ENCODE peak calls at places on chromosomes 1 and 21, in seven cellular contexts. T, E, F, K, P, H and C are unnamed samples.
A peak's percentile ranks its signal among the peaks of the same experiment; 100 is the strongest.

GRCh38 chr1:150283260-150283659 is 906 bp downstream of the CIART start:
- DNase-seq in T (no peak), E (no peak), K (no peak), H (no peak), P (no peak), F (no peak), C (no peak)

GRCh38 chr21:33261635-33262034 is 4.5 kb upstream of the IL10RB start:
- DNase-seq in P (peak; percentile 57), F (no peak), E (no peak), T (no peak), H (peak; percentile 47), K (no peak), C (no peak)

GRCh38 chr21:28614816-28615215 is 377.9 kb downstream of the LTN1 start:
- DNase-seq in T (no peak), P (no peak), K (no peak), F (no peak), H (peak; percentile 17), E (no peak), C (no peak)

GRCh38 chr1:32066489-32066873 is 6.3 kb upstream of the TMEM39B start:
- DNase-seq in P (peak; percentile 35), K (peak; percentile 65), H (peak; percentile 92), E (peak; percentile 74), F (no peak), T (no peak), C (peak; percentile 96)

GRCh38 chr21:43921979-43922945 is 57.2 kb downstream of the AGPAT3 start:
- DNase-seq in T (peak; percentile 15), H (no peak), E (no peak), F (no peak), K (no peak), P (peak; percentile 72), C (no peak)

GRCh38 chr1:57848406-57848805 is 424.5 kb upstream of the DAB1 start:
- DNase-seq in F (no peak), T (no peak), K (no peak), H (peak; percentile 3), P (no peak), E (no peak), C (peak; percentile 64)

GRCh38 chr21:41947596-41948403 is 6.0 kb downstream of the C2CD2 start:
- DNase-seq in H (peak; percentile 55), E (peak; percentile 91), F (no peak), T (no peak), K (peak; percentile 56), P (no peak), C (no peak)

GRCh38 chr1:15692121-15692682 is 8.1 kb downstream of the PLEKHM2 start:
- DNase-seq in P (no peak), H (peak; percentile 26), E (no peak), K (no peak), F (no peak), T (no peak), C (no peak)

GRCh38 chr1:233022246-233022645 is 71.8 kb downstream of the NTPCR start:
- DNase-seq in T (no peak), F (no peak), K (no peak), H (no peak), P (no peak), E (no peak), C (no peak)

GRCh38 chr1:92184632-92185031 is 33.1 kb upstream of the C1orf146 start:
- DNase-seq in P (no peak), F (no peak), E (no peak), T (no peak), K (no peak), H (peak; percentile 59), C (peak; percentile 73)

GRCh38 chr1:107993920-107994319 is 28.9 kb upstream of the VAV3 start:
- DNase-seq in P (no peak), E (no peak), T (no peak), F (no peak), H (no peak), K (no peak), C (peak; percentile 32)

GRCh38 chr1:2173546-2174347 is 20.8 kb downstream of the FAAP20 start:
- DNase-seq in T (no peak), F (no peak), H (no peak), P (no peak), E (no peak), K (no peak), C (no peak)
- H3K4me3 ChIP-seq in T (no peak overlapping the region), F (no peak overlapping the region), H (no peak overlapping the region), P (no peak overlapping the region), E (no peak overlapping the region), K (no peak overlapping the region), C (no peak overlapping the region)

GRCh38 chr1:21321963-21322680 is 31.9 kb upstream of the ECE1 start:
- DNase-seq in E (no peak), T (no peak), F (no peak), P (no peak), K (no peak), H (no peak), C (no peak)
- TF ChIP-seq CTCF in E (no peak), T (peak; percentile 4), F (no peak), P (no peak), K (no peak), H (peak; percentile 29), C (peak; percentile 11)

GRCh38 chr1:212368073-212368484 is 46.6 kb downstream of the PACC1 start:
- DNase-seq in P (peak; percentile 80), K (no peak), H (peak; percentile 87), F (no peak), T (peak; percentile 73), E (peak; percentile 49), C (peak; percentile 80)

GRCh38 chr1:212367474-212368072 is 47.1 kb downstream of the PACC1 start:
- DNase-seq in K (no peak), E (no peak), P (no peak), F (no peak), H (no peak), T (no peak), C (no peak)

GRCh38 chr1:212359794-212360479 is 54.7 kb downstream of the PACC1 start:
- DNase-seq in K (no peak), T (no peak), P (no peak), H (no peak), F (no peak), E (no peak), C (no peak)

GRCh38 chr1:212366901-212367300 is 47.8 kb downstream of the PACC1 start:
- DNase-seq in K (no peak), H (peak; percentile 68), T (no peak), E (no peak), F (no peak), P (no peak), C (peak; percentile 17)

GRCh38 chr1:212364985-212365384 is 49.7 kb downstream of the PACC1 start:
- DNase-seq in F (no peak), T (no peak), E (no peak), H (no peak), K (no peak), P (no peak), C (no peak)
- H3K4me3 ChIP-seq in F (no peak overlapping the region), T (no peak overlapping the region), E (no peak overlapping the region), H (no peak overlapping the region), K (no peak overlapping the region), P (no peak overlapping the region), C (no peak overlapping the region)

GRCh38 chr1:5751833-5752714 is 240.2 kb downstream of the NPHP4 start:
- DNase-seq in F (no peak), E (no peak), K (no peak), P (no peak), T (no peak), H (no peak), C (no peak)
- TF ChIP-seq CTCF in F (no peak), E (no peak), K (no peak), P (no peak), T (no peak), H (no peak), C (peak; percentile 40)

GRCh38 chr21:45590726-45591618 is 48.7 kb upstream of the SLC19A1 start:
- DNase-seq in T (peak; percentile 51), F (no peak), K (peak; percentile 37), H (no peak), P (peak; percentile 40), E (no peak), C (no peak)
- H3K4me3 ChIP-seq in T (peak overlapping the region; percentile 45), F (no peak overlapping the region), K (peak overlapping the region; percentile 42), H (peak overlapping the region; percentile 44), P (peak overlapping the region; percentile 15), E (peak overlapping the region; percentile 19), C (no peak overlapping the region)

DNA sequence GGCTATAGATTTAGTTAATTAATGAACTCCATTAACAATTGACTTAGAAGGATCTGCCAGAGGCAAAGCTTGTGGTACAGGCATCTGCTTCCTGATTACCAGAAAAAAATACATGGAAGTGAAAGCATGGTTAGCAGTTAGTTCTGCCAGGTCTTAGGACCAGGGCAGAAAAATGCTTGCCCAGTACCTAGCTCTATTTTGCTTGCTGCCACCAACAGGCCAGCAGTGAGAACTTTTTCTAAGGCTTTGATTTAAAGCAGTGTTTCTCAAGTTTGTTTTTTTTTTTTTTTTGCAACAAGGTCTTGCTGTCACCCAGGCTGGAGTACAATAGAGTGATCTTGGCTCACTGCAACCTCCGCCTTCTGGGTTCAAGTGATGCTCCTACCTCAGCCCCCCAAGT is 16.4 kb upstream of the MTF1 start:
- DNase-seq in E (no peak), H (no peak), P (no peak), T (no peak), F (no peak), K (no peak), C (peak; percentile 57)
- TF ChIP-seq CTCF in E (no peak), H (no peak), P (no peak), T (peak; percentile 18), F (no peak), K (no peak), C (peak; percentile 53)

GRCh38 chr21:45364464-45365185 is 40.3 kb upstream of the COL18A1 start:
- DNase-seq in P (no peak), F (peak; percentile 50), H (peak; percentile 91), T (no peak), K (peak; percentile 62), E (peak; percentile 27), C (no peak)

GRCh38 chr21:45365608-45366241 is 39.2 kb upstream of the COL18A1 start:
- DNase-seq in T (no peak), E (no peak), P (no peak), K (no peak), H (peak; percentile 57), F (peak; percentile 38), C (peak; percentile 18)

GRCh38 chr21:45362748-45363145 is 42.2 kb upstream of the COL18A1 start:
- DNase-seq in F (peak; percentile 25), H (no peak), K (no peak), P (no peak), T (no peak), E (no peak), C (no peak)

GRCh38 chr21:45365186-45365607 is 39.8 kb upstream of the COL18A1 start:
- DNase-seq in E (no peak), F (peak; percentile 49), T (no peak), H (no peak), K (no peak), P (no peak), C (no peak)

DNA sequence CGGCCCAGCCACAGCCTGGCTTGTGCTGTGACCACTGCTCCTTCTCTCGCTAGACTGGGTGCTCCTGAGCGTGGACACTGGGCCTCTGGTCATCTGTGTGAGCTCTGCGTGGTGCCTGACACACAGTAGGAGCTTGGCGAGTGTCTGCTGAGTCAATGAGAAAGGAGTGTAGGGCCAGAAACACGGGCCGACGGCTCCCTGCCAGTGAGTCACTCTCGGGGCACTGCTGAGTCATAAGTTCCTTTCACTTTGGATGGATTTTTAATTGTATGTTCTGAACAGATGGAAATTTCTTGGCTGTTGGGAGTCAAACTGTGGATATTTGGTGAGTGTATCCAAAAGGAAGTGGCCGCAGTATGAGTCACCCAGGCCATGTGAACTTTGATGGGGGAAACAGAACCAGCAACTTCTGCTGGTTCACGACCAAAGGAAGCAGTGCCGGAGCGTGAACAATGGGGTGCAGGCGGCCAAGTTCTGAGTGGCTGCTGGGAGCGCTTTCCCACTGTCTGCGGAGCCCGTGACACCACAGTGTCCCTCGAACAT is 41.0 kb upstream of the COL18A1 start:
- DNase-seq in T (no peak), F (peak; percentile 73), H (peak; percentile 99), E (peak; percentile 93), K (peak; percentile 92), P (peak; percentile 46), C (peak; percentile 89)
- H3K4me3 ChIP-seq in T (no peak overlapping the region), F (no peak overlapping the region), H (peak overlapping the region; percentile 40), E (no peak overlapping the region), K (no peak overlapping the region), P (no peak overlapping the region), C (no peak overlapping the region)

GRCh38 chr1:152960452-152961044 is 9.9 kb upstream of the SPRR4 start:
- DNase-seq in K (no peak), P (peak; percentile 71), F (no peak), E (no peak), T (no peak), H (no peak), C (no peak)
- TF ChIP-seq CTCF in K (no peak), P (peak; percentile 68), F (no peak), E (no peak), T (no peak), H (no peak), C (peak; percentile 18)